ENCODE peak calls at places on chromosomes 7 and 10, in six cellular contexts. One of them, this sample, is unnamed.

GRCh38 chr10:52757777-52758176 is 14.8 kb downstream of the MBL2 start:
- DNase-seq in glutamatergic neuron: no peak
- DNase-seq in nephron progenitor cell: no peak
- DNase-seq in A549: no peak
- DNase-seq in heart right ventricle: no peak
- DNase-seq in transverse colon: no peak
- DNase-seq in this sample: no peak

GRCh38 chr10:128902031-128902710 is 564.9 kb upstream of the MGMT start:
- DNase-seq in glutamatergic neuron: no peak
- DNase-seq in nephron progenitor cell: no peak
- DNase-seq in transverse colon: no peak
- DNase-seq in heart right ventricle: no peak
- DNase-seq in A549: no peak
- DNase-seq in this sample: no peak

GRCh38 chr7:28615091-28615490 is 202.8 kb downstream of the CREB5 start:
- DNase-seq in glutamatergic neuron: no peak
- DNase-seq in nephron progenitor cell: no peak
- DNase-seq in A549: peak
- DNase-seq in transverse colon: no peak
- DNase-seq in heart right ventricle: no peak
- DNase-seq in this sample: no peak

GRCh38 chr7:53119514-53119933 is 84.1 kb downstream of the POM121L12 start:
- DNase-seq in A549: no peak
- DNase-seq in nephron progenitor cell: no peak
- DNase-seq in heart right ventricle: no peak
- DNase-seq in glutamatergic neuron: no peak
- DNase-seq in transverse colon: no peak
- DNase-seq in this sample: no peak

GRCh38 chr10:36677170-36677768 is 448.1 kb upstream of the ANKRD30A start:
- DNase-seq in heart right ventricle: no peak
- DNase-seq in A549: no peak
- DNase-seq in transverse colon: no peak
- DNase-seq in nephron progenitor cell: no peak
- DNase-seq in glutamatergic neuron: no peak
- DNase-seq in this sample: no peak

GRCh38 chr10:44261710-44262455 is 123.0 kb downstream of the CXCL12 start:
- DNase-seq in heart right ventricle: peak
- DNase-seq in A549: no peak
- DNase-seq in nephron progenitor cell: no peak
- DNase-seq in transverse colon: no peak
- DNase-seq in glutamatergic neuron: no peak
- DNase-seq in this sample: no peak

GRCh38 chr10:60252688-60253087 is 137.0 kb downstream of the ANK3 start:
- DNase-seq in A549: no peak
- DNase-seq in nephron progenitor cell: no peak
- DNase-seq in heart right ventricle: no peak
- DNase-seq in glutamatergic neuron: no peak
- DNase-seq in transverse colon: no peak
- DNase-seq in this sample: no peak

GRCh38 chr7:18866359-18867036 is 250.9 kb downstream of the TWIST1 start:
- DNase-seq in transverse colon: peak
- DNase-seq in heart right ventricle: peak
- DNase-seq in nephron progenitor cell: no peak
- DNase-seq in glutamatergic neuron: no peak
- DNase-seq in A549: peak
- DNase-seq in this sample: no peak

GRCh38 chr10:112446055-112446854 is 459 bp downstream of the ZDHHC6 start:
- DNase-seq in nephron progenitor cell: no peak
- DNase-seq in glutamatergic neuron: no peak
- DNase-seq in A549: no peak
- DNase-seq in heart right ventricle: no peak
- DNase-seq in transverse colon: peak
- DNase-seq in this sample: no peak

GRCh38 chr10:84715911-84716310 is 387.5 kb downstream of the CCSER2 start:
- DNase-seq in glutamatergic neuron: peak
- DNase-seq in heart right ventricle: no peak
- DNase-seq in nephron progenitor cell: peak
- DNase-seq in A549: peak
- DNase-seq in transverse colon: peak
- DNase-seq in this sample: no peak

GRCh38 chr10:22997102-22997501 is 69.2 kb downstream of the ARMC3 start:
- DNase-seq in heart right ventricle: no peak
- DNase-seq in transverse colon: no peak
- DNase-seq in nephron progenitor cell: peak
- DNase-seq in A549: peak
- DNase-seq in glutamatergic neuron: no peak
- DNase-seq in this sample: no peak

GRCh38 chr7:39709768-39710291 is 86.5 kb downstream of the RALA start:
- DNase-seq in heart right ventricle: peak
- DNase-seq in transverse colon: no peak
- DNase-seq in nephron progenitor cell: no peak
- DNase-seq in A549: no peak
- DNase-seq in glutamatergic neuron: peak
- DNase-seq in this sample: no peak

GRCh38 chr10:112189465-112189864 is 5.9 kb upstream of the GPAM start:
- DNase-seq in A549: no peak
- DNase-seq in heart right ventricle: no peak
- DNase-seq in nephron progenitor cell: no peak
- DNase-seq in transverse colon: no peak
- DNase-seq in glutamatergic neuron: no peak
- DNase-seq in this sample: no peak

GRCh38 chr10:97427571-97428179 is 1.7 kb downstream of the PGAM1 start:
- DNase-seq in transverse colon: peak
- DNase-seq in A549: peak
- DNase-seq in glutamatergic neuron: peak
- DNase-seq in nephron progenitor cell: peak
- DNase-seq in heart right ventricle: no peak
- DNase-seq in this sample: no peak

GRCh38 chr10:122301055-122301810 is 30.1 kb downstream of the BTBD16 start:
- DNase-seq in A549: no peak
- DNase-seq in glutamatergic neuron: no peak
- DNase-seq in nephron progenitor cell: no peak
- DNase-seq in transverse colon: no peak
- DNase-seq in heart right ventricle: no peak
- DNase-seq in this sample: no peak

GRCh38 chr10:77350711-77351119 is 286.9 kb downstream of the KCNMA1 start:
- DNase-seq in glutamatergic neuron: no peak
- DNase-seq in nephron progenitor cell: no peak
- DNase-seq in transverse colon: no peak
- DNase-seq in A549: peak
- DNase-seq in heart right ventricle: no peak
- DNase-seq in this sample: no peak

GRCh38 chr10:97291357-97292096 is 910 bp downstream of the ARHGAP19 start:
- DNase-seq in heart right ventricle: no peak
- DNase-seq in glutamatergic neuron: no peak
- DNase-seq in A549: no peak
- DNase-seq in nephron progenitor cell: no peak
- DNase-seq in transverse colon: no peak
- DNase-seq in this sample: no peak

GRCh38 chr10:79348640-79348988 is 1.3 kb downstream of the PPIF start:
- DNase-seq in transverse colon: no peak
- DNase-seq in nephron progenitor cell: no peak
- DNase-seq in A549: no peak
- DNase-seq in heart right ventricle: no peak
- DNase-seq in glutamatergic neuron: no peak
- DNase-seq in this sample: no peak

GRCh38 chr7:91031757-91032156 is 232.5 kb upstream of the FZD1 start:
- DNase-seq in heart right ventricle: no peak
- DNase-seq in A549: no peak
- DNase-seq in glutamatergic neuron: no peak
- DNase-seq in nephron progenitor cell: no peak
- DNase-seq in transverse colon: no peak
- DNase-seq in this sample: no peak

GRCh38 chr7:151813997-151814396 is 62.9 kb downstream of the PRKAG2 start:
- DNase-seq in transverse colon: no peak
- DNase-seq in A549: no peak
- DNase-seq in nephron progenitor cell: no peak
- DNase-seq in glutamatergic neuron: no peak
- DNase-seq in heart right ventricle: no peak
- DNase-seq in this sample: no peak

GRCh38 chr7:151817315-151817690 is 59.6 kb downstream of the PRKAG2 start:
- DNase-seq in nephron progenitor cell: no peak
- DNase-seq in A549: no peak
- DNase-seq in transverse colon: no peak
- DNase-seq in heart right ventricle: no peak
- DNase-seq in glutamatergic neuron: no peak
- DNase-seq in this sample: no peak

GRCh38 chr7:151816562-151817314 is 60.2 kb downstream of the PRKAG2 start:
- DNase-seq in glutamatergic neuron: no peak
- DNase-seq in transverse colon: no peak
- DNase-seq in A549: no peak
- DNase-seq in nephron progenitor cell: no peak
- DNase-seq in heart right ventricle: no peak
- DNase-seq in this sample: no peak

GRCh38 chr7:151814400-151814914 is 62.5 kb downstream of the PRKAG2 start:
- DNase-seq in A549: no peak
- DNase-seq in heart right ventricle: no peak
- DNase-seq in transverse colon: no peak
- DNase-seq in nephron progenitor cell: peak
- DNase-seq in glutamatergic neuron: peak
- DNase-seq in this sample: no peak

DNA sequence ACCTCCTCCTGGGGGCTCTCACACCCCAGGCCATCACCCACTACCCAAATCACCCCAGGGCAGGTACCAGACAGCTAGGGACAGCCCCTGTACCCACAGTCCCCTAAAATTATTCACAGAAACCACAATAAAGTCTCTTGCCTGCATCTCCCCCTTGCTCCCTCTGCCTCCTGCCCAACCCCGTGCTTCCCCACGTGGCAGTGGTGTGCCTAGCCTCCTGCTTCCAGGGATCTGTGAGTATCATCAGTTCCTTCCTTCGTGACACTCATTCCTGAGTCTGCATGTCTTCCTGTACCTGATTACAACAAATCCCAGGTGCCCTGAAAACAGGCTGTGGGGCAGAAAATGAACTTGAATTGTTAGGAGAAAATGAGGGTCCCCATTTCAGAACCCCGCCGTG is 61.5 kb downstream of the PRKAG2 start:
- DNase-seq in nephron progenitor cell: no peak
- DNase-seq in heart right ventricle: no peak
- DNase-seq in A549: no peak
- DNase-seq in glutamatergic neuron: no peak
- DNase-seq in transverse colon: no peak
- DNase-seq in this sample: no peak
- TF ChIP-seq CTCF in nephron progenitor cell: no peak
- TF ChIP-seq CTCF in heart right ventricle: no peak
- TF ChIP-seq CTCF in A549: no peak
- TF ChIP-seq CTCF in glutamatergic neuron: no peak
- TF ChIP-seq CTCF in transverse colon: no peak
- TF ChIP-seq CTCF in this sample: no peak

DNA sequence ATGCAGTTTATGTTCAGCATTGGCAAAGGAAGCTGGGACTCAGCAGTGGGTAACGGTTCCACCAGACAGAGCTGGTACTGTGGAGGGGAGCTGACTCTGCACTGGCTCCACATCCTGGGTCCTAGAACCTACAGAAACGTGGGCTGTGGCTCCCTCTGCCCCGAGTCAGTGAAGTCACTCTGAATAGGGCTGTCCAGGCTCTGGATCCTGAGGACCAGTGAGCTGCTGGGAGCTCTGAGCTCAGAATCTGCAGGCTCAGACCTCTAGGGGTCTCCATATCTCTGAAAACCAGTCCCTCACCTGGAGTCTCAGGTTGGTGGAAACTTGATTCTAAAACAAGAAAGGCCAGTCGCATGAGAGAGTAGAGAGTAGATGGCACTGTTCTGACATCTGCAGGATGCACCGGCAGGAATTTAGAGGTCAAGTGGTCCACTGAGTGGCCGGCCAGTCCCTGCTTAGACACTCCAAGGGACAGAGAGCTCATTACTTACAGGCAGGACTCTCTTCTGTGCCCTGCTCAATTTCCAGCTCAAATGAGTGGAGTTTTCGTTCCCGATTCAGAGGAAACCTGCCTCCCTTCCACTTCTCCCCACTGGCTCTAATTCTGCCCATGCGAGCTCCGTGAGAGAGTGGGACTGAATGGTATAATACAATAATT is 18.6 kb downstream of the NPFFR1 start:
- DNase-seq in A549: peak
- DNase-seq in transverse colon: no peak
- DNase-seq in nephron progenitor cell: no peak
- DNase-seq in glutamatergic neuron: no peak
- DNase-seq in heart right ventricle: no peak
- DNase-seq in this sample: no peak
- TF ChIP-seq CTCF in A549: peak
- TF ChIP-seq CTCF in transverse colon: no peak
- TF ChIP-seq CTCF in nephron progenitor cell: no peak
- TF ChIP-seq CTCF in glutamatergic neuron: no peak
- TF ChIP-seq CTCF in heart right ventricle: peak
- TF ChIP-seq CTCF in this sample: no peak

DNA sequence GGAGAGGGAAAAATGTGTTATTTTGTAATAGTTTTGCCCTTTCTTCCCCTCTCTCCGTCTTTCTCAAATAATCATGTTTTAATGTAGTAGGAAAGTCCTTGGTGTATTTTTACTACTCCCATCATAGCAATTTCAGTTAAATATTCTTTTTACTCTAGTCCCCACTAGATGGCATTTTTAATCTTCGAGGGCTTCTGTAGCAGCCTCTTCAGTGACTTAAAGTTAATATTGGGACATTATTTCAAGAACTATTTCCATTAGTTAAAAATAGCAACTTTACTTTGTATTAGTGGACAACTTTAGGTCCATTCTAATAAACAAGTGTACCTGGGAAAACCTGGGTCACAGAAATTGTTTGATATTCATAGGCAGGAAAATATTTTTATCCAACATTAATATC is 23.0 kb downstream of the EDRF1 start:
- DNase-seq in A549: peak
- DNase-seq in transverse colon: no peak
- DNase-seq in glutamatergic neuron: no peak
- DNase-seq in heart right ventricle: no peak
- DNase-seq in nephron progenitor cell: no peak
- DNase-seq in this sample: no peak
- TF ChIP-seq CTCF in A549: peak
- TF ChIP-seq CTCF in transverse colon: no peak
- TF ChIP-seq CTCF in glutamatergic neuron: no peak
- TF ChIP-seq CTCF in heart right ventricle: no peak
- TF ChIP-seq CTCF in nephron progenitor cell: no peak
- TF ChIP-seq CTCF in this sample: no peak

GRCh38 chr7:127226685-127227374 is 25.9 kb downstream of the GRM8 start:
- DNase-seq in heart right ventricle: no peak
- DNase-seq in transverse colon: no peak
- DNase-seq in A549: no peak
- DNase-seq in nephron progenitor cell: no peak
- DNase-seq in glutamatergic neuron: no peak
- DNase-seq in this sample: no peak

GRCh38 chr7:127231415-127231814 is 21.3 kb downstream of the GRM8 start:
- DNase-seq in glutamatergic neuron: no peak
- DNase-seq in nephron progenitor cell: no peak
- DNase-seq in heart right ventricle: no peak
- DNase-seq in transverse colon: no peak
- DNase-seq in A549: no peak
- DNase-seq in this sample: no peak

GRCh38 chr7:127230192-127230925 is 22.4 kb downstream of the GRM8 start:
- DNase-seq in A549: no peak
- DNase-seq in nephron progenitor cell: no peak
- DNase-seq in glutamatergic neuron: no peak
- DNase-seq in transverse colon: no peak
- DNase-seq in heart right ventricle: no peak
- DNase-seq in this sample: no peak
- TF ChIP-seq CTCF in A549: no peak
- TF ChIP-seq CTCF in nephron progenitor cell: no peak
- TF ChIP-seq CTCF in glutamatergic neuron: no peak
- TF ChIP-seq CTCF in transverse colon: no peak
- TF ChIP-seq CTCF in heart right ventricle: no peak
- TF ChIP-seq CTCF in this sample: no peak

GRCh38 chr7:138865843-138866242 is 67.8 kb upstream of the ATP6V0A4 start:
- DNase-seq in nephron progenitor cell: no peak
- DNase-seq in glutamatergic neuron: no peak
- DNase-seq in A549: no peak
- DNase-seq in heart right ventricle: no peak
- DNase-seq in transverse colon: no peak
- DNase-seq in this sample: no peak
- TF ChIP-seq CTCF in nephron progenitor cell: no peak
- TF ChIP-seq CTCF in glutamatergic neuron: no peak
- TF ChIP-seq CTCF in A549: peak
- TF ChIP-seq CTCF in heart right ventricle: peak
- TF ChIP-seq CTCF in transverse colon: no peak
- TF ChIP-seq CTCF in this sample: no peak

This sample was measured in activated B cell treated with CpG ODN at 0.5 μM for 24 hours.